ENCODE peak calls at places on chromosomes 13 and 19, in six cellular contexts. Z is astrocyte of the spinal cord; L is CD8-positive, alpha-beta T cell; A is heart left ventricle; D is HL-60; V is left lung. H is an unnamed sample.

GRCh38 chr13:108345016-108345415 is 75.5 kb downstream of the TNFSF13B start:
- DNase-seq in V (peak; percentile 28), D (no peak), Z (no peak), L (no peak), A (no peak), H (no peak)

GRCh38 chr19:38245826-38246498 is 10.2 kb downstream of the PPP1R14A start:
- DNase-seq in A (no peak), L (no peak), V (no peak), Z (no peak), D (no peak), H (peak; percentile 70)

GRCh38 chr13:102597029-102598015 is 536 bp downstream of the TPP2 start:
- DNase-seq in Z (peak; percentile 41), L (peak; percentile 19), A (peak; percentile 20), D (peak; percentile 44), V (peak; percentile 88), H (peak; percentile 32)

GRCh38 chr13:26698392-26699196 is 62.0 kb downstream of the GPR12 start:
- DNase-seq in Z (peak; percentile 86), D (peak; percentile 81), L (peak; percentile 82), V (peak; percentile 89), A (peak; percentile 67), H (peak; percentile 92)

GRCh38 chr19:28847468-28847867 is 365.5 kb downstream of the UQCRFS1 start:
- DNase-seq in A (no peak), D (no peak), V (no peak), Z (no peak), L (no peak), H (no peak)

GRCh38 chr13:112940236-112940635 is 28.8 kb upstream of the MCF2L start:
- DNase-seq in L (no peak), A (no peak), V (no peak), D (no peak), Z (no peak), H (no peak)

GRCh38 chr13:98535501-98536357 is 41.2 kb downstream of the STK24 start:
- DNase-seq in D (no peak), A (no peak), Z (peak; percentile 28), L (no peak), V (no peak), H (peak; percentile 55)

GRCh38 chr19:3146677-3147100 is 10.9 kb downstream of the GNA15 start:
- DNase-seq in D (peak; percentile 60), Z (no peak), L (peak; percentile 74), V (peak; percentile 92), A (no peak), H (no peak)

GRCh38 chr13:64782459-64782858 is 2447.7 kb downstream of the PCDH9 start:
- DNase-seq in D (no peak), V (no peak), A (no peak), Z (no peak), L (no peak), H (no peak)

GRCh38 chr13:74251778-74252519 is 117.7 kb upstream of the KLF12 start:
- DNase-seq in A (no peak), Z (no peak), V (no peak), L (no peak), D (no peak), H (no peak)

GRCh38 chr19:56639217-56639616 is 3.7 kb upstream of the SMIM17 start:
- DNase-seq in D (peak; percentile 4), A (no peak), Z (peak; percentile 8), V (no peak), L (no peak), H (no peak)

GRCh38 chr13:100664171-100664900 is 10.3 kb downstream of the TMTC4 start:
- DNase-seq in L (no peak), Z (no peak), V (no peak), A (no peak), D (no peak), H (no peak)

GRCh38 chr13:33181264-33181663 is 104.3 kb downstream of the STARD13 start:
- DNase-seq in D (no peak), A (no peak), Z (no peak), V (no peak), L (no peak), H (no peak)

GRCh38 chr13:31073859-31074718 is 87.6 kb downstream of the HSPH1 start:
- DNase-seq in V (no peak), L (no peak), D (no peak), A (no peak), Z (peak; percentile 18), H (no peak)

GRCh38 chr19:50333737-50334617 is 4.8 kb upstream of the KCNC3 start:
- DNase-seq in L (peak; percentile 82), A (peak; percentile 66), Z (no peak), D (peak; percentile 34), V (peak; percentile 91), H (peak; percentile 80)

GRCh38 chr19:3154957-3155736 is 19.3 kb downstream of the GNA15 start:
- DNase-seq in L (peak; percentile 75), A (peak; percentile 87), V (peak; percentile 88), Z (peak; percentile 96), D (peak; percentile 75), H (peak; percentile 49)

GRCh38 chr13:99987180-99988047 is 5.8 kb downstream of the ZIC2 start:
- DNase-seq in V (no peak), Z (peak; percentile 42), D (no peak), A (no peak), L (no peak), H (no peak)

DNA sequence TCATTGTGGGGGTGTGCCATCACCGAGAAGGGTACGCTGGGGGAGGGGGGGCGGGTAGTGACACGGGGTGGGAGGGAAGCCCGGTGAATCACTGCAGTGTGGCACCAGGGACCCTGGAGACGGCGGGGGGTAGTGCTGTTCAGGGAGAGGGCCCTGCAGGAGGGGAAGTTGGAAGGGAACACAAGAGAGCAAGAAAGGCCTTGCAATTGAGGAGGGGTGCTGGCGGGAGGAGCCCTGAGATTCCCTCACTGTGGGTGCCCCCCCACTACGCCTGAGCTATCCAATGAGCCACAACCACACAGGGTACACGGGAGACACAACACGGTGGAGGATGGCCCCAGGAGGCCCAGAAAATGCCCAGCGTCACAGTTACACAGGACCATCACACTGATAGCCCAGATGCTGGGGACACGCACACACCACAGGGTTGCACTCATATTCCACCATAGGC is 516 bp upstream of the ATP1A3 start:
- DNase-seq in Z (no peak), A (no peak), V (peak; percentile 6), D (no peak), L (no peak), H (no peak)
- H3K4me3 ChIP-seq in Z (no peak overlapping the region), A (peak overlapping the region; percentile 96), V (no peak overlapping the region), D (no peak overlapping the region), L (peak overlapping the region; percentile 87), H (peak overlapping the region; percentile 59)

GRCh38 chr19:1811942-1812425 is at the start of gene ATP8B3:
- DNase-seq in Z (no peak), A (no peak), D (no peak), V (no peak), L (no peak), H (no peak)

GRCh38 chr19:1812426-1813196 is 535 bp upstream of the ATP8B3 start:
- DNase-seq in D (peak; percentile 99), Z (peak; percentile 95), A (peak; percentile 91), L (peak; percentile 82), V (peak; percentile 99), H (peak; percentile 96)

GRCh38 chr19:1809663-1810062 is 2.4 kb downstream of the ATP8B3 start:
- DNase-seq in A (no peak), Z (no peak), L (no peak), V (peak; percentile 77), D (no peak), H (no peak)

GRCh38 chr19:1810439-1811160 is 1.5 kb downstream of the ATP8B3 start:
- DNase-seq in V (peak; percentile 77), Z (no peak), A (no peak), D (no peak), L (no peak), H (no peak)

GRCh38 chr19:1811472-1811894 is 593 bp downstream of the ATP8B3 start:
- DNase-seq in L (peak; percentile 46), D (peak; percentile 45), A (no peak), Z (peak; percentile 50), V (peak; percentile 91), H (no peak)
- H3K4me3 ChIP-seq in L (peak overlapping the region; percentile 77), D (peak overlapping the region; percentile 67), A (peak overlapping the region; percentile 67), Z (peak overlapping the region; percentile 57), V (peak overlapping the region; percentile 38), H (no peak overlapping the region)

GRCh38 chr19:40692212-40692551 is 1.7 kb upstream of the NUMBL start:
- DNase-seq in A (no peak), V (peak; percentile 72), D (no peak), L (no peak), Z (no peak), H (no peak)
- H3K4me3 ChIP-seq in A (no peak overlapping the region), V (no peak overlapping the region), D (no peak overlapping the region), L (no peak overlapping the region), Z (no peak overlapping the region), H (no peak overlapping the region)

DNA sequence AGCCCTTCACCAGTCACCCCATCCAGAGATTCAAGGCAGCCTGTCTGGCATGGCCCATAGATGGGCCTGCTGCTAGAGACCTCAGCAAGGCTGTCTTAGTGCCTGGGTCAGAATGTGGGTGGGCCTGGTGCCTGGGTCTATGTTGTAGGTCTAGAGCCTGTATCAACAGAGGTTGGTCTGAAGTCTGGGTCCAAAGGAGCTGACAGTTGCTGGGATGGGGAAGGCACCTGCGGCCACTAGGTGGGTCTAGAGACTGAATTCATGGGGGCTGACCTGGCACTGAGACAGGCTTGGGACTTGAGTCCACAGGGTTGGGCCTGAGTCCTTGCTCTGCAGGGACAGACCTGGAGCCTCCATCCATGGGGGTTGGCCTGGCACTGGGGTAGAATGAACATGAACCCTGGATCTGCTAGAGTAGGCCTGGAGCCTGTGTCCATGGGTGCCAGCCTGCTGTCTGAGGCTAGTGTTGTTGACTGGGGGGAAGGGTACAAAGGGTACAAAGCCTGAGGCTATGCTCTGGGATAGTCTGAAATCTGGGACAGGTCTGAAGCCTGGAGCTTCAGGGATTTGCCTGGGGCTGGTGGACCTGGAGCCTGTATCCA is 516.8 kb downstream of the OLFM4 start:
- DNase-seq in D (no peak), V (no peak), L (no peak), A (no peak), Z (no peak), H (no peak)
- H3K4me3 ChIP-seq in D (no peak overlapping the region), V (no peak overlapping the region), L (no peak overlapping the region), A (no peak overlapping the region), Z (no peak overlapping the region), H (no peak overlapping the region)

DNA sequence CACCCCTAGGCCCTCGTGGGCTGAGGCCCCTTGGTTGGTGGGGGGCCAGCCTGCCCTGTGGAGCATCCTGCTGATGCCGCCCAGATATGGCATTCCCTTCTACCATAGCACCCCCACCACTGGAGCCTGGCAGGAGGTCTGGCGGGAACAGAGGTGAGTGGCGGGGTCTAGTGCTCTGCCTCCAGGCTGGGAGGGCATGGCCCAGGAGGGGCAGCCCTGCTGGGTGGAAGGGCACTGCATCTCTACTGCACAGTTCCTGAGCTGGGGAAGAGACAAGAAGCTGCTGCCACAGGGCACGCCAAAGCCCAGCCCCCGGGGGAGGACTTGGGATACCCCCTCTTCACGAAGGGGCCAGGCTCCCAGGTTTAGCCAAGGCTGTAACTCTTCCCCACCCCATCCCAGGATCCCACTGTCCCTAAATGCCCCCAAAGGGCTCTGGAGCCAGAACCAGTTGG is 2.4 kb upstream of the KMT2B start:
- DNase-seq in L (no peak), A (no peak), V (no peak), Z (no peak), D (no peak), H (no peak)
- H3K4me3 ChIP-seq in L (peak overlapping the region; percentile 84), A (peak overlapping the region; percentile 84), V (no peak overlapping the region), Z (no peak overlapping the region), D (no peak overlapping the region), H (no peak overlapping the region)

DNA sequence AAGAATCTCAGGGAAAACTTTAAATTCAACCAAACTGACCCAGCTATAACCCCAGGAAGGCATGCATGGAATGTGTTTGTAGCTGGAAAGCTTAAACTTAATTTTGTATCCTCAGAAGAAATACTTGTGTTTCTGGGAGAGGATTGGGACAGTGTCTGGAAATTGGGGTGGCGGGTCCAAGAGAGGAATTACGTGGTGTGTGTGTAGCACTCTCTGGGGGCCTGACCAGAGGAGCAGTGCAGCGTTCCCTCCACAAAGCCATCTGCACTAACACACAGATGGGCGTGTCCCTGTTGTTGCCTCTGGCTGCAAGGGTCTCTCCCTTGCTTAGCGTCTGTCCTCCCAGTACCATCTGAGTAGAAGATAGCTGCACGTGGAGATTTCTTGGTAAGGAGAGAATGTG is 6.4 kb downstream of the GARRE1 start:
- DNase-seq in D (no peak), Z (peak; percentile 40), L (no peak), V (no peak), A (no peak), H (no peak)
- H3K4me3 ChIP-seq in D (no peak overlapping the region), Z (no peak overlapping the region), L (no peak overlapping the region), V (no peak overlapping the region), A (no peak overlapping the region), H (no peak overlapping the region)